ENCODE peak calls at places on chromosomes 16 and 17, in six cellular contexts. J, H, S, Z, N and Y are unnamed samples.

GRCh38 chr16:31094088-31094423 is 541 bp downstream of the VKORC1 start:
- DNase-seq in H (peak), Z (no peak), S (no peak), J (peak), N (no peak), Y (no peak)

GRCh38 chr16:49649013-49649785 is 206.7 kb downstream of the ZNF423 start:
- DNase-seq in H (no peak), N (peak), Z (no peak), J (no peak), S (peak), Y (no peak)

GRCh38 chr17:28612936-28613872 is 781 bp downstream of the RSKR start:
- DNase-seq in H (peak), J (peak), N (peak), Z (no peak), S (no peak), Y (no peak)

GRCh38 chr17:38364741-38365140 is 13.1 kb downstream of the SOCS7 start:
- DNase-seq in J (no peak), N (peak), S (no peak), Z (no peak), H (no peak), Y (no peak)

GRCh38 chr17:14748036-14748715 is 447.3 kb downstream of the HS3ST3B1 start:
- DNase-seq in J (no peak), Z (no peak), H (no peak), S (no peak), N (peak), Y (no peak)

GRCh38 chr17:13933597-13934276 is 135.6 kb upstream of the COX10 start:
- DNase-seq in S (no peak), Z (no peak), J (no peak), H (no peak), N (no peak), Y (no peak)

GRCh38 chr17:70767102-70767701 is 597.9 kb downstream of the KCNJ2 start:
- DNase-seq in J (peak), H (no peak), N (peak), S (peak), Z (no peak), Y (peak)

GRCh38 chr17:31392856-31393748 is 1.6 kb downstream of the RAB11FIP4 start:
- DNase-seq in Z (no peak), N (no peak), J (no peak), H (no peak), S (no peak), Y (no peak)

GRCh38 chr16:4385066-4385788 is 13.6 kb downstream of the VASN start:
- DNase-seq in H (no peak), N (peak), J (no peak), Z (no peak), S (no peak), Y (no peak)

DNA sequence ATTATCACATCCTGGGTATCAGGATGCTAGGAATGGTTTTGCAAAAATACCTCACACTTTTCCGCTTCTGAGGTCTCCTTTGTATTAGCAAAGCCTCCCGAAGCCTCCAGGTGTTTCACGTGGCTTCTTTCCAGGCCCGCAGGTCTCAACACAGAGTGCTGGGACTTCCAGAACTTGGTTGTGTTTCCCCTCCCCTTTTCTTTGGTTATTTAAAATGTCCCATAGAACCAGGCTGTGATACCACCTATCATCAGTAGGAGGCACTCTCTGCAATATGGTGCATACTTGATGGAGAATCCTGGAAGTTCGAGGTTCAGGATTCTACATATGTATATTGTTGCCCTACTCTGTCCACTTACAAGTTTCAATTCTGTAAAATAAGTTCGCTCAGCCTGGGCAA is 28.8 kb downstream of the ATP2C2 start:
- DNase-seq in N (no peak), S (no peak), H (no peak), Z (no peak), J (no peak), Y (no peak)
- H3K4me3 ChIP-seq in N (no peak), S (no peak), H (no peak), Z (no peak), J (no peak), Y (no peak)

GRCh38 chr17:81428121-81428515 is 32.9 kb downstream of the BAHCC1 start:
- DNase-seq in Z (no peak), N (no peak), J (no peak), H (no peak), S (no peak), Y (no peak)
- H3K4me3 ChIP-seq in Z (no peak), N (no peak), J (no peak), H (no peak), S (no peak), Y (no peak)

GRCh38 chr16:29663020-29663828 is at the start of gene SPN:
- DNase-seq in N (no peak), Z (no peak), S (no peak), H (no peak), J (no peak), Y (no peak)
- H3K4me3 ChIP-seq in N (no peak), Z (no peak), S (no peak), H (no peak), J (no peak), Y (no peak)

GRCh38 chr16:17365211-17365541 is 105.6 kb downstream of the XYLT1 start:
- DNase-seq in S (no peak), N (peak), Z (no peak), H (no peak), J (no peak), Y (no peak)
- H3K4me3 ChIP-seq in S (no peak), N (no peak), Z (no peak), H (no peak), J (no peak), Y (no peak)